ENCODE peak calls at places on chromosomes 6 and 20, in four cellular contexts. K is Panc1, Y is transverse colon, S is GM23338. G is an unnamed sample.

GRCh38 chr6:1424306-1424927 is 35.0 kb downstream of the FOXF2 start:
- DNase-seq in K (peak; percentile 36), Y (peak; percentile 51), S (peak; percentile 84), G (no peak)

GRCh38 chr6:4384638-4385036 is 249.3 kb upstream of the ECI2 start:
- DNase-seq in K (no peak), Y (no peak), S (peak; percentile 39), G (no peak)

GRCh38 chr6:139593081-139593480 is 218.6 kb upstream of the CITED2 start:
- DNase-seq in K (no peak), Y (no peak), S (no peak), G (no peak)

GRCh38 chr6:125927761-125928160 is 28.8 kb upstream of the HINT3 start:
- DNase-seq in K (no peak), Y (no peak), S (no peak), G (peak; percentile 74)

GRCh38 chr6:44238687-44239350 is 8.1 kb upstream of the HSP90AB1 start:
- DNase-seq in K (no peak), Y (no peak), S (no peak), G (peak; percentile 28)

GRCh38 chr6:39072830-39073229 is 24.2 kb downstream of the GLP1R start:
- DNase-seq in K (no peak), Y (no peak), S (no peak), G (peak; percentile 37)

GRCh38 chr6:37603284-37603683 is 94.4 kb downstream of the MDGA1 start:
- DNase-seq in K (no peak), Y (no peak), S (no peak), G (no peak)

GRCh38 chr6:84411060-84411629 is 183.7 kb upstream of the CEP162 start:
- DNase-seq in K (no peak), Y (no peak), S (no peak), G (no peak)

GRCh38 chr20:36439040-36439730 is 102.1 kb upstream of the MYL9 start:
- DNase-seq in K (no peak), Y (peak; percentile 69), S (peak; percentile 89), G (peak; percentile 88)

GRCh38 chr6:52497652-52498408 is 77.7 kb downstream of the EFHC1 start:
- DNase-seq in K (no peak), Y (peak; percentile 72), S (no peak), G (no peak)

GRCh38 chr20:62203378-62204030 is 16.6 kb downstream of the HRH3 start:
- DNase-seq in K (no peak), Y (no peak), S (no peak), G (peak; percentile 56)

GRCh38 chr6:83153958-83154357 is 39.1 kb downstream of the PGM3 start:
- DNase-seq in K (no peak), Y (no peak), S (no peak), G (no peak)

GRCh38 chr20:11497543-11497942 is 420.1 kb upstream of the BTBD3 start:
- DNase-seq in K (no peak), Y (no peak), S (peak; percentile 3), G (no peak)

GRCh38 chr6:14228571-14228970 is 111.0 kb downstream of the CD83 start:
- DNase-seq in K (no peak), Y (no peak), S (no peak), G (no peak)

GRCh38 chr6:89297695-89298351 is 17.3 kb downstream of the GABRR2 start:
- DNase-seq in K (peak; percentile 82), Y (peak; percentile 52), S (no peak), G (no peak)

GRCh38 chr6:143040018-143040417 is 20.7 kb upstream of the AIG1 start:
- DNase-seq in K (no peak), Y (no peak), S (no peak), G (no peak)

DNA sequence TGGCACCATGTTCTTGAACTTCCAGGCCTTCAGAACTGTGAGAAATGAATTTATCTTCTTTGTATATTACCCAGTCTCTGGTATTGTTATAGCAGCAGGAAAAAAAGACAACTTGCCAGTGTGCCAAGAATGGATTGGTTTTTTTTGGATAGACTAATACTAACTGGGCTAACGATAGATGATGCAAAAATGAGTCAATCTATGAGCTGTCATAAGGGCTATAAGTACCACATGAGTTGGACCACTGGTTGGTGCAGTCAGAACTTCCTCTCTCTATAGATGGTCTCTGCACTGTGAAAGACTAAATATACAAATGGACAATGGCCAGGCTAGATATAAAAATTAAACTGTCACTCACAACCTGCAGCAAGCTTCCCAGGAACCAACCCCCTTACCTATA is 87.6 kb upstream of the COL21A1 start:
- DNase-seq in K (no peak), Y (no peak), S (no peak), G (no peak)
- TF ChIP-seq POLR2AphosphoS5 in K (no peak), Y (no peak), S (no peak), G (no peak)

GRCh38 chr20:50789968-50790650 is 4.8 kb upstream of the BCAS4 start:
- DNase-seq in K (no peak), Y (peak; percentile 15), S (no peak), G (peak; percentile 42)
- H3K27ac ChIP-seq in K (peak overlapping the region; percentile 99), Y (peak overlapping the region; percentile 84), S (peak overlapping the region; percentile 26), G (peak overlapping the region; percentile 72)

GRCh38 chr6:36197739-36198221 is 1.2 kb downstream of the BRPF3 start:
- DNase-seq in K (no peak), Y (no peak), S (peak; percentile 6), G (peak; percentile 80)

GRCh38 chr6:36196049-36196879 is at the start of gene BRPF3:
- DNase-seq in K (no peak), Y (peak; percentile 84), S (peak; percentile 81), G (peak; percentile 97)

GRCh38 chr6:36195471-36196048 is 984 bp upstream of the BRPF3 start:
- DNase-seq in K (no peak), Y (no peak), S (no peak), G (no peak)

GRCh38 chr6:36198986-36199385 is 2.4 kb downstream of the BRPF3 start:
- DNase-seq in K (no peak), Y (no peak), S (no peak), G (no peak)

GRCh38 chr6:36196880-36197548 is 470 bp downstream of the BRPF3 start:
- DNase-seq in K (peak; percentile 51), Y (peak; percentile 100), S (peak; percentile 100), G (peak; percentile 100)
- TF ChIP-seq POLR2AphosphoS5 in K (peak; percentile 67), Y (no peak), S (peak; percentile 84), G (peak; percentile 61)

DNA sequence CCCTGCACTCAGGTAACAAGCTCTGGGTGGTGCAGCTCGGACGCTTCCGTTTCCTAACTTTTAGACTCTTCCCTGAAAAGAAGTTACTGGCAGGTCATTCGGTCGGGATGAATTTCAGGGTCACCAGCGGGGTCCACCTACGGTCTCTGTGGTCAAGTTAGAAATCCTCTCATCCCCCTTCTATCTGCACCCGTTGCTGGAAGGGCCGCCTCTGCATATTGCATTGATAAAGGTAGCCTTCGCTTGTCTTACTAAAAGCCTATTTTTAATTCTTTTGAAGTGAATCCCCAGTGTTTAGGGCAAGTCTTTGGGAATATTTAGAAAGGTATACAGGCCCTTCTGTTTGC is 47.3 kb downstream of the LRRN4 start:
- DNase-seq in K (no peak), Y (no peak), S (no peak), G (no peak)
- H3K27ac ChIP-seq in K (peak overlapping the region; percentile 89), Y (peak overlapping the region; percentile 95), S (peak overlapping the region; percentile 51), G (peak overlapping the region; percentile 92)